ENCODE peak calls at places on chromosomes 1 and 21, in four cellular contexts. P, X, B and H are unnamed samples.

GRCh38 chr1:51237313-51237700 is 1.2 kb downstream of the RNF11 start:
- DNase-seq in P (no peak), X (no peak), B (no peak), H (no peak)

GRCh38 chr1:242425232-242425631 is 99.3 kb downstream of the PLD5 start:
- DNase-seq in P (no peak), X (peak), B (no peak), H (no peak)

GRCh38 chr1:151508721-151509292 is 2.4 kb upstream of the CGN start:
- DNase-seq in P (no peak), X (no peak), B (no peak), H (no peak)

GRCh38 chr1:44545961-44546360 is 128.3 kb downstream of the TMEM53 start:
- DNase-seq in P (no peak), X (no peak), B (no peak), H (no peak)

GRCh38 chr1:2233468-2233867 is 5.3 kb downstream of the SKI start:
- DNase-seq in P (no peak), X (no peak), B (no peak), H (no peak)

GRCh38 chr1:10263450-10264082 is 53.2 kb downstream of the KIF1B start:
- DNase-seq in P (no peak), X (no peak), B (no peak), H (no peak)

GRCh38 chr1:111576547-111576946 is 43.0 kb upstream of the RAP1A start:
- DNase-seq in P (no peak), X (no peak), B (no peak), H (no peak)

GRCh38 chr1:116139592-116140134 is 28.5 kb downstream of the MAB21L3 start:
- DNase-seq in P (no peak), X (no peak), B (no peak), H (no peak)

GRCh38 chr1:34787461-34788420 is 5.1 kb upstream of the GJA4 start:
- DNase-seq in P (peak), X (peak), B (no peak), H (no peak)

GRCh38 chr1:72462506-72462905 is 180.2 kb upstream of the NEGR1 start:
- DNase-seq in P (no peak), X (no peak), B (no peak), H (no peak)

GRCh38 chr1:39508857-39509305 is 17.4 kb downstream of the BMP8A start:
- DNase-seq in P (no peak), X (peak), B (no peak), H (no peak)

GRCh38 chr1:917076-917459 is 6.7 kb upstream of the SAMD11 start:
- DNase-seq in P (no peak), X (no peak), B (no peak), H (no peak)

GRCh38 chr1:97243973-97244560 is 522.5 kb downstream of the PTBP2 start:
- DNase-seq in P (no peak), X (no peak), B (no peak), H (peak)

GRCh38 chr21:26027696-26028095 is 142.9 kb downstream of the APP start:
- DNase-seq in P (no peak), X (no peak), B (no peak), H (no peak)

GRCh38 chr1:2966940-2967725 is 54.1 kb upstream of the ACTRT2 start:
- DNase-seq in P (no peak), X (no peak), B (no peak), H (no peak)

GRCh38 chr1:171740987-171741871 is 636 bp downstream of the VAMP4 start:
- DNase-seq in P (no peak), X (peak), B (peak), H (peak)

GRCh38 chr1:30525631-30525979 is 197.8 kb downstream of the MATN1 start:
- DNase-seq in P (no peak), X (no peak), B (no peak), H (no peak)

GRCh38 chr1:117598489-117598888 is 7.4 kb upstream of the TENT5C start:
- DNase-seq in P (no peak), X (no peak), B (no peak), H (no peak)

GRCh38 chr21:38389891-38390290 is 108.4 kb downstream of the ERG start:
- DNase-seq in P (no peak), X (no peak), B (no peak), H (no peak)

GRCh38 chr1:20440785-20441200 is 45.2 kb downstream of the CAMK2N1 start:
- DNase-seq in P (peak), X (peak), B (no peak), H (peak)

GRCh38 chr1:165924096-165924495 is 96.7 kb downstream of the UCK2 start:
- DNase-seq in P (no peak), X (no peak), B (no peak), H (no peak)

GRCh38 chr1:184986250-184986649 is 11.9 kb upstream of the NIBAN1 start:
- DNase-seq in P (no peak), X (no peak), B (no peak), H (no peak)

GRCh38 chr1:39943471-39944290 is 11.3 kb upstream of the MFSD2A start:
- DNase-seq in P (no peak), X (no peak), B (no peak), H (no peak)

GRCh38 chr1:109877320-109877771 is 33.3 kb upstream of the CSF1 start:
- DNase-seq in P (peak), X (no peak), B (peak), H (no peak)

GRCh38 chr1:48051466-48052126 is 54.4 kb upstream of the TRABD2B start:
- DNase-seq in P (no peak), X (no peak), B (no peak), H (no peak)

GRCh38 chr1:173856903-173857302 is 10.9 kb downstream of the GAS5 start:
- DNase-seq in P (no peak), X (no peak), B (no peak), H (no peak)

GRCh38 chr1:231639819-231640218 is 13.2 kb downstream of the DISC1 start:
- DNase-seq in P (no peak), X (no peak), B (no peak), H (no peak)

GRCh38 chr1:180247061-180247460 is 17.0 kb downstream of the LHX4 start:
- DNase-seq in P (no peak), X (peak), B (no peak), H (no peak)

GRCh38 chr1:184906771-184907170 is 67.5 kb downstream of the NIBAN1 start:
- DNase-seq in P (no peak), X (no peak), B (no peak), H (no peak)

GRCh38 chr21:18041012-18041411 is 203.6 kb upstream of the CHODL start:
- DNase-seq in P (peak), X (peak), B (no peak), H (peak)

GRCh38 chr1:6489383-6489765 is 2.1 kb downstream of the PLEKHG5 start:
- DNase-seq in P (no peak), X (no peak), B (no peak), H (no peak)

GRCh38 chr1:181043025-181043880 is 9.5 kb downstream of the MR1 start:
- DNase-seq in P (no peak), X (no peak), B (no peak), H (peak)

GRCh38 chr1:162695687-162696086 is 63.4 kb downstream of the DDR2 start:
- DNase-seq in P (no peak), X (no peak), B (no peak), H (no peak)

GRCh38 chr1:216456682-216457081 is 33.4 kb upstream of the USH2A start:
- DNase-seq in P (peak), X (no peak), B (no peak), H (no peak)

GRCh38 chr1:214514032-214514818 is 37.2 kb downstream of the PTPN14 start:
- DNase-seq in P (no peak), X (no peak), B (peak), H (no peak)

GRCh38 chr1:232280910-232281309 is 349.0 kb downstream of the SIPA1L2 start:
- DNase-seq in P (peak), X (no peak), B (no peak), H (no peak)

GRCh38 chr1:40711465-40712404 is 20.2 kb downstream of the NFYC start:
- DNase-seq in P (no peak), X (no peak), B (no peak), H (no peak)

GRCh38 chr21:41894922-41895557 is 15.9 kb upstream of the PRDM15 start:
- DNase-seq in P (no peak), X (no peak), B (no peak), H (no peak)

DNA sequence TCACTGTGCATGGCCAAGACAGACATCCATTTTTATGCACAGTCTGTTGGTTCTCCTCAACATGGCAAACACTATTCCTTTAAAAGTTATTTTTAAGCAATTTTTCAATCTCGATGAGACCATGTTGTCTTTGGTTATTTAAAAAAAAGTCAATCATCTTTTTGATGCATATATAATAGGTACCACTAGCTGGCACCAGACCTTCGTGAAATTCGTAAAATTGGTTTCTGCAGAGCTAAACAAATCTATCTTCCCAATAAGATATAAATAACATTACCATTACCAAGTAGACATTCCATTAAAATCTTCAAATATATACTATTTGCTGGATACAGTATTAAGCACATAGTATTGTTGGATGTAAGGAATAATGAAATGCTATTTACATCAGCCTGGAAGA is 220.0 kb upstream of the GREM2 start:
- DNase-seq in P (no peak), X (no peak), B (no peak), H (no peak)
- TF ChIP-seq CTCF in P (no peak), X (peak), B (no peak), H (no peak)

DNA sequence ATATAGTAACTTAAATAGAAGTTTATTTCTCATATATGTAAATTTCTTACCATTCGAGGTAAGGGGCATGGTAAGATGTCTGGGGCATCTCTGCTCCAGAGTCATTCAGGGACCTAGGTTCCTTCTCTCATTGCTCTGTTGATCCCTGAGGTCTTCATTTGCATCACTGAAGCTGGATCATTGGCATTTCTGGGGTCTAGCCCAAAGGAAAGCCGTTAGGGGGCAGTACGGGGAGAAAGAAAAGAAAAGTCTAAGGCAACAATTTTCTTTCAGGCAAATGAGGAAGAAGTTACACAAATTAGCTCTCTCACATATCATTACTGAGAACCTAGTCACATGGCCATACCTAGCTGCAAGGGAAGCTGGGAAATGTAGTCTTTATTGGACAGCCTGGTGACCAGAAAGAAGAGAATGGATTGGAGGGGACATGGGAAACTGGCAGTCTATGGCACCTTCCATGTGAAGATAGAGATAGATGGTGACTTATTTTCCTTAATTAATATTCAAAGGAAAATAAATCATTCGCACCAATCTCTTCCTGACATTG is 10.2 kb upstream of the SUSD4 start:
- DNase-seq in P (no peak), X (no peak), B (no peak), H (no peak)
- TF ChIP-seq CTCF in P (no peak), X (no peak), B (no peak), H (no peak)

GRCh38 chr1:224521904-224522734 is 87.5 kb upstream of the WDR26 start:
- DNase-seq in P (no peak), X (no peak), B (no peak), H (no peak)
- TF ChIP-seq CTCF in P (no peak), X (peak), B (no peak), H (no peak)

GRCh38 chr1:102833171-102833570 is 275.2 kb downstream of the COL11A1 start:
- DNase-seq in P (no peak), X (no peak), B (no peak), H (no peak)
- TF ChIP-seq CTCF in P (no peak), X (no peak), B (no peak), H (no peak)

DNA sequence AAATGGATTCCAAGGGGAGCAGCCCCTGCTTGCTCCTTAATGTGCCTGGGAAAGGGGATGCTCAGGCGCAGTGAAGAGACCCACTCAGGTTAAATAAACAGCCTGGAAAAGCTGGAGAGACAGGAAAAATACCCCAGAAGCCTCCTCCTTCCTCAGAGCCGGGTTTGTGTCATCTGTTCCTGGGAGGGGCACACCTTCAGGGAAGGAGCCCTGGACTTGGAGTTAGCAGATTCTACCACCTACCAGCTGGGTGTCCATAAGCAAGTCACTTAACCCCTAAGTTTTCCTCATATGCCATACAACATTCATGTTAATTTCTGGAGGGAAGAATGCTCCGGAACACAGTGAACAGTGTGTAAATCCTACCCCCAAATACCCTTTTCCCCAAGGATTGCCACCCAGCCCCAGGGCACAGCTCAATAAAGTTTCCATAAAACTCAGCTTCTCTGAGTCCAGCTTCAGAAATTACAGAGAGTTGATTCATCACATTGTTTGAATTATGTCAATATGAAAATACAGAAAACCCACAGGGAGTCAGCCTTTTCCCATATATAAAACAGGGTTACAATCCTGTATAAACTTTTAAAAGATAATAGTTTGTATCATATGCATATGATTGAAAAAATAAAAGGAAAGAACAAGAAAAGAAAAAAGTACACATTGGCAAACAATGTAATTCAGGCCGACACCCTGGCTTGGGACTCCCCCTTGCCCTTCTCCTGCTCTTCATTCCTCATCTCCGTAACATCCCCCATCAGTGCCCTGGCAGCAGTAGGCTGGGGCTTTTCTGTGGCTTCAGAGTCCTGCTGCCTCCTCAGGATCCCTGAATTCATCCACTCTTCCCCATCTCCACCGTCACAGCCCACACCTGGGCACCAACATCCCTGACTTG is 291.8 kb upstream of the USP24 start:
- DNase-seq in P (no peak), X (no peak), B (no peak), H (no peak)
- TF ChIP-seq CTCF in P (no peak), X (no peak), B (no peak), H (no peak)

GRCh38 chr21:44876849-44877575 is 3.5 kb upstream of the PTTG1IP start:
- DNase-seq in P (no peak), X (no peak), B (no peak), H (no peak)

GRCh38 chr21:44873356-44874239 is at the start of gene PTTG1IP:
- DNase-seq in P (peak), X (peak), B (peak), H (peak)

GRCh38 chr21:44874497-44875331 is 1.2 kb upstream of the PTTG1IP start:
- DNase-seq in P (peak), X (peak), B (peak), H (no peak)

GRCh38 chr21:44874240-44874496 is 678 bp upstream of the PTTG1IP start:
- DNase-seq in P (no peak), X (no peak), B (no peak), H (no peak)

GRCh38 chr21:44875341-44875740 is 1.9 kb upstream of the PTTG1IP start:
- DNase-seq in P (no peak), X (peak), B (no peak), H (no peak)
- TF ChIP-seq CTCF in P (no peak), X (peak), B (no peak), H (no peak)

DNA sequence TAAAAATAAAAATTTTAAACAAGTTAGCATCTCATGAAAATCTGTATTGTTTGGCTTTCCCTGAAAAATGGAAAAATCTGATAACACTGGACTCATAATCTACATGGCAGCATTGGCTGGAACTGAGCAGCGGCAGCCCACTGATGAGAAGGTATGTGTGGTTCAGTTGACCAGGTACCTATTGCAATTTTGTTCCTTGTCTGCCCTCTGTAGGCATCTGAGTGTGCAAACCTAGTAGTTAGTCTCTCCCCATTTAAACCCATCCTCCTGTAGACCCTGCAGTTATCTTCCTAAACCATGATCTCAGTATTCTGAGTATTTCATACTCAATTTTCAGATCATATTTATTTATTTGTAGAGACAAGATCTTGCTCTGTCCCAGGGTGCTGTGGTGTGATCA is 59.4 kb upstream of the SERBP1 start:
- DNase-seq in P (no peak), X (no peak), B (no peak), H (peak)
- TF ChIP-seq CTCF in P (peak), X (no peak), B (no peak), H (no peak)

DNA sequence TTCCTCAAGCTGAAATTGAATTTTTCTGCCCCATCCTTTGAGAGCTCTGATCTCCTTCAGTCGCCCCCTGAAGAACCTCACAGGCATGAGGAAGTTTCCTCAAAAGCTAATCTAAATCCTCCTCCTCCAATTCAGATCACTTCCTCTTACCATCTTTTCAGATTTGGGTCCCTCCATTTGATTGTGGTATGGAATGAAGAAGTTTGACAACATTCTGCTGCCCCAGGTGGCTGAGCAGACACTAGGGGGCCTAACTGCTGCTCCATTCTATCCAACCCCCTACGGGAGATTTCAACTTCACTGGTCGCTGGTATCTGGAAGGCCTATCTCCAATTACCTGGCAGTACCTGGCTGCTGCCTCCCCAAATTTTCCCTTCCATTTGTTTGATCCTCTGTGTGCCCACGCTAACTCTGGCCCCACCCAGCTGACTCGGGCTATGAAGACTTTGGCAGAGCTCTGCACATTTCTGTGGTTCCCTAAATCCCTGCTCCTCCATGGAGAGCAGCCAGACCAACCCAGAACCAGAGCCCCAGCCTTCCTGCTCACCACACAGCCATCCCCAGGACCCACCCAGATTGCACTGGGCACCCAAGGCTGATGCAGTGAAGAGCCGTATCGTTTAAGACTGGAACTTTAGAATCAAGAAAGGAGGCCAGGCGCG is 7.8 kb downstream of the IRF6 start:
- DNase-seq in P (no peak), X (no peak), B (no peak), H (no peak)
- TF ChIP-seq CTCF in P (no peak), X (no peak), B (no peak), H (no peak)

GRCh38 chr1:167463856-167464565 is 54.3 kb downstream of the CD247 start:
- DNase-seq in P (no peak), X (no peak), B (no peak), H (no peak)

GRCh38 chr1:167465751-167466150 is 52.6 kb downstream of the CD247 start:
- DNase-seq in P (no peak), X (no peak), B (no peak), H (no peak)

GRCh38 chr1:167465018-167465417 is 53.3 kb downstream of the CD247 start:
- DNase-seq in P (no peak), X (no peak), B (no peak), H (no peak)

GRCh38 chr1:167469280-167469965 is 48.9 kb downstream of the CD247 start:
- DNase-seq in P (no peak), X (no peak), B (no peak), H (no peak)

GRCh38 chr1:167467126-167467725 is 51.1 kb downstream of the CD247 start:
- DNase-seq in P (no peak), X (no peak), B (no peak), H (no peak)
- TF ChIP-seq CTCF in P (no peak), X (no peak), B (no peak), H (no peak)